ENCODE peak calls at places on chromosomes 3 and 15, in four cellular contexts. I is stomach, F is PC-9, C is colonic mucosa. O is an unnamed sample. For H3K27me3, the result is how much of the 10 kb centered on the place peaks cover.

GRCh38 chr15:41559489-41560177 is 621 bp downstream of the TYRO3 start:
- DNase-seq in I (no peak), F (no peak), C (peak), O (no peak)

GRCh38 chr15:89307046-89307587 is 27.5 kb downstream of the POLG start:
- DNase-seq in I (no peak), F (no peak), C (no peak), O (no peak)

GRCh38 chr15:96974761-96975160 is 644.3 kb downstream of the NR2F2 start:
- DNase-seq in I (no peak), F (no peak), C (no peak), O (no peak)

GRCh38 chr3:18883553-18883952 is 264.8 kb upstream of the KCNH8 start:
- DNase-seq in I (no peak), F (no peak), C (no peak), O (no peak)

GRCh38 chr3:72748659-72749058 is 99.6 kb downstream of the SHQ1 start:
- DNase-seq in I (no peak), F (no peak), C (peak), O (no peak)

GRCh38 chr3:32480596-32480995 is 22.1 kb downstream of the CMTM6 start:
- DNase-seq in I (no peak), F (no peak), C (no peak), O (no peak)

GRCh38 chr3:191762323-191762960 is 301.5 kb downstream of the PYDC2 start:
- DNase-seq in I (no peak), F (no peak), C (no peak), O (no peak)

GRCh38 chr15:37783290-37783689 is 151.2 kb upstream of the TMCO5A start:
- DNase-seq in I (no peak), F (no peak), C (no peak), O (no peak)

GRCh38 chr3:35322070-35322469 is 317.3 kb upstream of the ARPP21 start:
- DNase-seq in I (no peak), F (no peak), C (no peak), O (no peak)

GRCh38 chr15:49530106-49530505 is 90.5 kb downstream of the FAM227B start:
- DNase-seq in I (no peak), F (no peak), C (no peak), O (peak)

DNA sequence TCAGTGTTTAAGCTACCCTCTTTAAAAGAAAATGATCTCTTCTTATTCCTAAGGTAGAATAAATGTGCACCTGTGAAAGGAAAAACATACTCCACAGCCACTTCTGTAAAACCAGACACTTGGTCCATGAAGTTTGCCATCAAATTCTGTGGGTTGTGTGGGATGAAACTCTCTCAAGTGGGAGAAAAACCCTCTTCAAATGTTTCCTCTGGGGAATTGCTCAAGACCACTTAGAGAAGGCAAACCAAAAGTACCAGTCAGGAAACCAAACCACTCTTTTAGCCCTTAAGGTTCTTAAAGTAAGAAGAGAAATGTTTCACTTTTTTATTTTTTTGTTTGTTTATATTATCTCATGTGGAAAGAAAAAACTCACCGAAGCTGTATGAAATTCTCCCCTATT is 1.2 kb downstream of the COL8A1 start:
- DNase-seq in I (no peak), F (no peak), C (no peak), O (no peak)
- H3K4me3 ChIP-seq in I (no peak), F (no peak), C (no peak), O (peak)

DNA sequence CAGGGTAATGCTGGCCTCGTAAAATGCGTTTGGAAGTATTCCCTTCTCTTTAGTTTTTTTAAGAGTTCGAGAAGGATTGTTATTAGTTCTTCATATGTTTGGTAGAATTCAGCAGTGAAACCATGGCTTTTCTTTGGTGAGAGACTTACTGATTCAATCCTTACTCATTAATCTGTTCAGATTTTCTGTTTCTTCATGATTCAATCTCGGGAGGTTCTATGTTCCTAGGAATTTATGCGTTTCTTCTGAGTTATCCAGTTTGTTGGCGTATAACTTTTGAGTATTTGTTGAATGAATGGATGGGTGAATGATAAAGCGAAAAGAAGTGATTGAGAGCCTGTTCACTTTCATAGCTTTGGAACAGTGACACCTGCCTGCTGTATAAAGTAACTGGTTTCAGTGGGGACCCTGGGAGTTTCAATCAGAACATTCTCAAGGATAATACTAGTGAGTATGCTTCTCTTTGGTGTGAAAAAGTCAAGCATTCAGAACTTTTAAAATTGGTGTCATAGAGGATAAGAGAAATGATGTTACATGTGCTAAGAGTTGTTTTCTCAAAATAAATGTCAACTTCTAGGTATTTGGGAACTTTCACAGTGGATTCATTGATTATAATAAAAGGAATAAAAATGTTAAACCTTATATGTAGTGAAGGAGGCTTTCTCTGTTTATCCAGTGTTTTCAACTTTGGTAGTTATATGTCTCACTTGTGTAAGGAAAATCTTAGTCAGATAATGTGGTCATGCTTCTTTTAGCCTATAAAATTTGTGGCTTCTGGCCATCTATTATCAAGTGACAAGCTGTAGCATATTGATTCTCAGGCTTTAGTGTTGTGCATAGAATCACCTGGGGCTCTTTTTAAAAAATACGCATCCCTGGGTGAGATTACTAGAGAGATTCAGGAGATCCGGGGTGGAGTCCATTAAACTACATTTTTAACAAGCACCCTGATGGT is 11.7 kb downstream of the LRCH3 start:
- DNase-seq in I (no peak), F (no peak), C (no peak), O (no peak)
- TF ChIP-seq CTCF in I (no peak), F (peak), C (no peak), O (no peak)

GRCh38 chr3:65004795-65005295 is 317.0 kb upstream of the ADAMTS9 start:
- DNase-seq in I (no peak), F (no peak), C (no peak), O (no peak)
- H3K27me3 ChIP-seq in I (under half), F (under half), C (under half), O (under half)

GRCh38 chr3:104291878-104292277 is 1074.8 kb upstream of the ALCAM start:
- DNase-seq in I (no peak), F (no peak), C (no peak), O (no peak)
- H3K4me3 ChIP-seq in I (no peak), F (no peak), C (no peak), O (no peak)

DNA sequence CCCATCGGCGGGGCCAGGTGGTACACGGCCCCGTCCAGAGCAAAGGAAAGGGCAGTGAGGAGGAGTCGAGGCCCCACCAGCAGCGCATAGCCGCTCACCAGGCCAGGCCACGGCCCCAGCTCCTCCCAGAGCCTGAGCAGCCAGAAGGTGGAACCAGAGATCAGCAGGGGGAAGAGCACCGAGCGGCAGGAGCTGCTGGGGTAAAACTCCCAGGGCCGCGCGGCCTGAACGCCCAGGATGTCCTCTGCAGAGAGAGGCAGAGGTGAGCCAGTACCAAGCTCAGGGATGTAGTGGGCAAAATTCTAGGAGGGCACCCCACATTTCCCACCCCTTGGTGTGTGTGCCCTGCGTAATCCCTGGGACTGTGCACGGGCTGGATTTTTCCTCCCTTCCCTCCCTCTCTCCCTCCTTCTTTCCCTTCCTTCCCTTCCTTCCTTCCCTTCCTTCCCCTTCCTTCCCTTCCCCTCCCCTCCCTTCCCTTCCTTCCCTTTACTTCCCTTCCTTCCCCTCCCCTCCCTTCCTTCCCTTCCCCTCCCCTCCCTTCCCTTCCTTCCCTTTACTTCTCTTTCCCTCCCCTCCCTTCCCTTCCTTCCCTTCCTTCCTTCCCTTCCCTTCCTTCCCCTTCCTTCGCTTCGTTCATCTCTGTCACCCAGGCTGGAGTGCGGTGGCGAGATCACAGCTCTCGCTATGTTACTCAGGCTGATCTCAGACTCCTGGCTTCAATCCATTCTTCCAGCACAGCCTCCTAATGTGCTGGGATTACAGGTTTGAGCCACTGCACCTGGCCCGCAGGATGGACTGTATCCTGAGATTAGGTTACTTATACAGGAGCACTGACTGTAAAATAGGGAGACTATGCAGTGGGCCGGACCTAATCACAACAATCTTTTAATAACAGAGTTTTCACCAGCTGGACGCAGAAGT is 6.4 kb upstream of the NCBP2 start:
- DNase-seq in I (no peak), F (no peak), C (no peak), O (no peak)
- TF ChIP-seq CTCF in I (peak), F (no peak), C (no peak), O (peak)

DNA sequence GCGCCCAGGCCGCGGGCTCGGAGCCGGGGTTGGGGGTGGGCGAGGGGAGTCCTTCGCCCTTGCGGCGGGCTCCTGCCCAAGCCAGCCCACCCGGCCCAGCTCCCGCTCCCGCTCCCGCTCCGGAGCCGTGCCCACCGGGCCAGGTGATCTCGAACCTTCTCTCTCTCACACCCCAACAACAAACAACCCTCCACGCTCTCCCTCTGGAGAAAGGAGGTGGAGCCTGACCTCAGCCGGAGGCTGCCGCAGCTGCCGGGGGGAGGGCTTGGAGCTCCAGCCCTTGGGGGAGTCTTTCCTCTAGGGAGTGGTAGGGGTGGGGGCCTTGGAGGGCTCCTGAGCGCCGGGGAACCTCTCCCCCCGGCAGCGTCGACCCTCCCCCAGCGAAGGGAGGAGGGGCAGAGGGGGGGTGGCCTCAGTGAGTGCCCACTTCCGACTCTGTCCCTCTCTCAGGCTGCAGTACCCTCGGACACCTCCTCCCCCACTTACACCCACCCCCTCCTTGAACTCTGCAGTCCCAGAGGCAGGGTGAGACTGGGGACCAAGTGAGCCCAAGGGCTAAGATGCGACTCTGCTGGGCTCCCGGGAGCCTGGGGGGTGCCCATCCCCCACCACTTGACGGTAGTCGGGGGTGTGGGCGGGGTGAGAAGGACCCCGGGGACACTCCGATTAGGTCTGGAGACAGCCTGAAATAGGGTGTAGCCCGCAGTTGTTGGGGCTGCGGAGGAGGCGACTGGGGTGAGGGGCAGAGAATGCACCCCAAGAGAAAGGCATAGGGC is 4.4 kb upstream of the BAHD1 start:
- DNase-seq in I (no peak), F (no peak), C (peak), O (no peak)
- H3K27me3 ChIP-seq in I (under half), F (under half), C (under half), O (under half)

GRCh38 chr3:116291141-116291540 is 154.1 kb downstream of the LSAMP start:
- DNase-seq in I (no peak), F (no peak), C (no peak), O (no peak)

GRCh38 chr3:116285781-116286180 is 159.5 kb downstream of the LSAMP start:
- DNase-seq in I (no peak), F (no peak), C (no peak), O (no peak)

GRCh38 chr3:116288480-116288879 is 156.8 kb downstream of the LSAMP start:
- DNase-seq in I (no peak), F (no peak), C (no peak), O (no peak)
- H3K4me3 ChIP-seq in I (no peak), F (no peak), C (no peak), O (no peak)

GRCh38 chr3:142211034-142211433 is 14.4 kb downstream of the GK5 start:
- DNase-seq in I (no peak), F (no peak), C (no peak), O (no peak)
- TF ChIP-seq CTCF in I (no peak), F (no peak), C (no peak), O (peak)

GRCh38 chr15:68846851-68847439 is 26.2 kb upstream of the ANP32A start:
- DNase-seq in I (no peak), F (no peak), C (no peak), O (no peak)
- H3K27me3 ChIP-seq in I (under half), F (under half), C (under half), O (under half)

DNA sequence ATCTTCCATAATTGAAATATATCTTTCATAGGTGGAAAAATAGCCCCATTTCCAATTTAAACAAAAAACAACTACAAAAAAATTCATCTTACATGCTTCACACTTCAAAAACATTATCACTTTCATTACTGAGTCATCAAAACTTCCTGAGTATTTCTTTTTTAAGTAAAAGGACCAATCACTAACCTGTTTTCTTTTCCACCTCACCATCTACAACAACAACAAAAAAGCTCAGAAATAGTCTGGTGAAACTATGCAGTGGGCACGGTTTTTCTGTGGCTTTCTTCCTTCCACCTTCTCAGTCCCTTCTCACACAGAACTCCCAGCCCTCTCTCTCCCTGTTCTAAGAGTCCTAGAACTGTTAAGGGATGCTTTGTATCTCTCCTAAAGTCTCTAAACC is 20.3 kb upstream of the TNIK start:
- DNase-seq in I (no peak), F (no peak), C (no peak), O (no peak)
- H3K4me3 ChIP-seq in I (no peak), F (no peak), C (no peak), O (no peak)